ENCODE peak calls at places on chromosome 21, in four cellular contexts. Z, Q, J and U are unnamed samples.
A peak's percentile ranks its signal among the peaks of the same experiment; 100 is the strongest.

GRCh38 chr21:18041012-18041411 is 203.6 kb upstream of the CHODL start:
- DNase-seq in Z (peak; percentile 8), J (no peak), Q (no peak), U (peak; percentile 10)

GRCh38 chr21:43809853-43810504 is 20.6 kb downstream of the RRP1 start:
- DNase-seq in Z (no peak), J (no peak), Q (no peak), U (no peak)

GRCh38 chr21:28393279-28393678 is 599.4 kb downstream of the LTN1 start:
- DNase-seq in Q (no peak), Z (no peak), J (no peak), U (peak; percentile 95)

GRCh38 chr21:42460391-42461184 is 35.4 kb downstream of the RSPH1 start:
- DNase-seq in Z (no peak), Q (no peak), J (no peak), U (peak; percentile 51)

GRCh38 chr21:31218830-31219608 is 125.0 kb downstream of the TIAM1 start:
- DNase-seq in J (peak; percentile 24), Z (peak; percentile 47), Q (no peak), U (peak; percentile 17)

GRCh38 chr21:35398366-35398982 is 349.4 kb upstream of the RUNX1 start:
- DNase-seq in J (no peak), Z (peak; percentile 40), Q (no peak), U (no peak)

GRCh38 chr21:42939581-42940413 is 14.4 kb upstream of the ERVH48-1 start:
- DNase-seq in J (peak; percentile 86), Q (peak; percentile 89), Z (peak; percentile 98), U (peak; percentile 13)

GRCh38 chr21:26719750-26720149 is 125.5 kb downstream of the ADAMTS1 start:
- DNase-seq in J (peak; percentile 18), Q (no peak), Z (no peak), U (no peak)

GRCh38 chr21:17925900-17926299 is 106.7 kb upstream of the C21orf91 start:
- DNase-seq in J (peak; percentile 16), Z (peak; percentile 32), Q (no peak), U (no peak)

GRCh38 chr21:27674037-27674436 is 707.1 kb upstream of the ADAMTS5 start:
- DNase-seq in Z (peak; percentile 87), J (no peak), Q (peak; percentile 93), U (no peak)

GRCh38 chr21:28704746-28705145 is 287.9 kb downstream of the LTN1 start:
- DNase-seq in Q (no peak), Z (peak; percentile 65), J (peak; percentile 75), U (no peak)

GRCh38 chr21:10575311-10575667 is 53.9 kb downstream of the TPTE start:
- DNase-seq in J (no peak), Z (no peak), Q (no peak), U (no peak)

GRCh38 chr21:39842741-39843146 is 24.5 kb upstream of the PCP4 start:
- DNase-seq in Q (no peak), Z (no peak), J (no peak), U (no peak)

GRCh38 chr21:16551101-16551695 is 821.4 kb downstream of the USP25 start:
- DNase-seq in Q (no peak), J (no peak), Z (peak; percentile 42), U (no peak)

GRCh38 chr21:41801256-41801655 is 34.4 kb upstream of the RIPK4 start:
- DNase-seq in J (no peak), Z (no peak), Q (no peak), U (no peak)

GRCh38 chr21:35232545-35233176 is 183.6 kb upstream of the RUNX1 start:
- DNase-seq in J (no peak), Z (peak; percentile 81), Q (no peak), U (no peak)

GRCh38 chr21:14143999-14144398 is 66.8 kb downstream of the LIPI start:
- DNase-seq in J (no peak), Q (no peak), Z (no peak), U (no peak)

GRCh38 chr21:35792569-35792968 is 267.8 kb downstream of the SETD4 start:
- DNase-seq in Q (no peak), J (no peak), Z (no peak), U (no peak)

GRCh38 chr21:38567577-38568360 is 69.5 kb upstream of the ERG start:
- DNase-seq in J (no peak), Q (peak; percentile 25), Z (peak; percentile 40), U (no peak)

GRCh38 chr21:14303731-14304488 is 79.0 kb downstream of the HSPA13 start:
- DNase-seq in Q (no peak), Z (no peak), J (no peak), U (no peak)

GRCh38 chr21:39386899-39387298 is 38.0 kb upstream of the HMGN1 start:
- DNase-seq in J (no peak), Z (no peak), Q (no peak), U (no peak)

GRCh38 chr21:26637346-26637745 is 64.3 kb upstream of the CYYR1 start:
- DNase-seq in Z (no peak), Q (no peak), J (no peak), U (no peak)

GRCh38 chr21:42276526-42277154 is 38.6 kb downstream of the TFF3 start:
- DNase-seq in Q (no peak), Z (no peak), J (no peak), U (no peak)

GRCh38 chr21:15761508-15762100 is 31.8 kb downstream of the USP25 start:
- DNase-seq in J (no peak), Z (no peak), Q (no peak), U (peak; percentile 96)

GRCh38 chr21:32322676-32323075 is 24.0 kb downstream of the MRAP start:
- DNase-seq in Z (no peak), Q (no peak), J (no peak), U (no peak)

GRCh38 chr21:16865612-16866011 is 647.2 kb upstream of the CXADR start:
- DNase-seq in Z (no peak), J (no peak), Q (no peak), U (no peak)

GRCh38 chr21:18030248-18030647 is 211.1 kb upstream of the C21orf91 start:
- DNase-seq in J (no peak), Z (no peak), Q (no peak), U (no peak)

GRCh38 chr21:33036430-33037162 is 10.9 kb downstream of the OLIG2 start:
- DNase-seq in Q (peak; percentile 13), J (no peak), Z (peak; percentile 67), U (peak; percentile 4)

GRCh38 chr21:15112858-15113257 is 48.1 kb upstream of the NRIP1 start:
- DNase-seq in J (no peak), Q (no peak), Z (no peak), U (no peak)

GRCh38 chr21:28675265-28676041 is 317.2 kb downstream of the LTN1 start:
- DNase-seq in J (no peak), Z (peak; percentile 8), Q (no peak), U (no peak)

GRCh38 chr21:41573902-41574690 is 66.1 kb upstream of the TMPRSS2 start:
- DNase-seq in Z (no peak), J (no peak), Q (no peak), U (peak; percentile 98)

GRCh38 chr21:43864313-43864805 is 664 bp upstream of the AGPAT3 start:
- DNase-seq in Q (no peak), J (no peak), Z (peak; percentile 33), U (peak; percentile 75)

GRCh38 chr21:38769253-38769780 is 36.4 kb upstream of the ETS2 start:
- DNase-seq in J (no peak), Z (peak; percentile 25), Q (no peak), U (no peak)

GRCh38 chr21:43865471-43866181 is 603 bp downstream of the AGPAT3 start:
- DNase-seq in J (peak; percentile 47), Z (peak; percentile 38), Q (no peak), U (peak; percentile 75)

GRCh38 chr21:22890656-22891055 is 1892.4 kb downstream of the NCAM2 start:
- DNase-seq in Z (no peak), J (no peak), Q (no peak), U (no peak)

GRCh38 chr21:24869862-24870261 is 737.4 kb downstream of the MRPL39 start:
- DNase-seq in Z (no peak), J (no peak), Q (no peak), U (no peak)
- H3K4me3 ChIP-seq in Z (no peak overlapping the region), J (no peak overlapping the region), Q (no peak overlapping the region), U (no peak overlapping the region)

GRCh38 chr21:29939859-29940245 is at the start of gene GRIK1:
- DNase-seq in Z (no peak), J (no peak), Q (no peak), U (no peak)
- H3K4me3 ChIP-seq in Z (peak within 1 kb of the TSS; percentile 31), J (peak within 1 kb of the TSS; percentile 12), Q (no peak within 1 kb of the TSS), U (no peak within 1 kb of the TSS)

GRCh38 chr21:36999131-36999898 is 7.2 kb upstream of the RIPPLY3 start:
- DNase-seq in Q (no peak), J (no peak), Z (no peak), U (no peak)

GRCh38 chr21:36989699-36990507 is 16.6 kb upstream of the RIPPLY3 start:
- DNase-seq in J (peak; percentile 94), Z (peak; percentile 96), Q (peak; percentile 48), U (peak; percentile 91)

GRCh38 chr21:36990508-36991205 is 15.8 kb upstream of the RIPPLY3 start:
- DNase-seq in Q (no peak), Z (no peak), J (no peak), U (no peak)

GRCh38 chr21:36992671-36993070 is 13.8 kb upstream of the RIPPLY3 start:
- DNase-seq in Z (no peak), Q (no peak), J (no peak), U (no peak)

GRCh38 chr21:36994501-36995189 is 11.9 kb upstream of the RIPPLY3 start:
- DNase-seq in Q (no peak), Z (peak; percentile 47), J (no peak), U (peak; percentile 18)
- H3K4me3 ChIP-seq in Q (no peak overlapping the region), Z (no peak overlapping the region), J (no peak overlapping the region), U (no peak overlapping the region)

GRCh38 chr21:45328198-45329087 is 40.7 kb upstream of the POFUT2 start:
- DNase-seq in Z (no peak), Q (no peak), J (no peak), U (no peak)

GRCh38 chr21:45330075-45330781 is 42.5 kb upstream of the POFUT2 start:
- DNase-seq in J (no peak), Z (peak; percentile 88), Q (peak; percentile 67), U (peak; percentile 49)

GRCh38 chr21:45330851-45331261 is 43.2 kb upstream of the POFUT2 start:
- DNase-seq in Q (no peak), J (no peak), Z (no peak), U (no peak)

GRCh38 chr21:45327458-45328197 is 39.9 kb upstream of the POFUT2 start:
- DNase-seq in J (no peak), Z (no peak), Q (no peak), U (peak; percentile 36)

DNA sequence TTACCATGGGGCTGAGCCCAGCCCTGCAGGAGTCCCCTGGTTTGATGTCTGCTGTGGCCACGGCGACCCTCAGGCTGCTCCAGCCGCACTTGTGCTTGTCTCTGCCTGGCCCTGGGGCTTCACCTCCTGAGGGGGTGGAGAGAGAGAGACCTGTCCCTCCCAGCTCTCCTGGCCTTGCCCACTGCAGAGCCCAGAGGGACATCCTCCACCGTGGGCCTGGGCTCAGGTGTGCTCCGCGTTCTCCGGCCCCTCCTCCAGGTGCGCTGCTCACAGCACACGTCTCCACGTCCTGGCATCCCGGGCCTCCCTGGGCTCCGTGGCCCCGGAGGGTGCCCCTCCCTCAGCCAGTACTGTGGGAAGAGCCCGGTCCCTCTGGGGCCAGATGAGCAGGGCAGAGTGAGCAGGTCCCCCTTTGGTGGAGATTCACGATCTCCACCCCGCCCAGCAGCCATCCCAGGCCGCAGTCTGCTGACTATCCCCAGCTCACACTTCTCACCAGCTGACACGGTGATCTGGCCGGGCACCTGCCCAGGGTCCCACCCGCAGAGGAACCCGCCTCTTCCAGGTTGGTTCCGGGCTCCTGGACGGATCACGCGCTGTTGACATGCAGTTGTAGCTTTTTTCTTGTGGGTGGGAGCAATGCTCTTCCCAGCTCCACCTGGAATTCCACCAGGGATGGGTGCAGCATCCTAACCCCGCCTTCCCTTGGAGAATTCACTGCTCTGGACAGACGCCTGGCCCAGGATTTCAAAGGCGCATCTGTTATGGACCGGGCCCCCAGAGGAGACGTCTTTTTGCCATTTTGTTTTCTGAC is 41.8 kb upstream of the POFUT2 start:
- DNase-seq in Z (no peak), Q (no peak), J (no peak), U (peak; percentile 24)
- H3K4me3 ChIP-seq in Z (no peak overlapping the region), Q (no peak overlapping the region), J (no peak overlapping the region), U (no peak overlapping the region)